ENCODE peak calls at places on chromosomes 2 and 18, in four cellular contexts. One of them, this sample, is unnamed.
A peak's percentile ranks its signal among the peaks of the same experiment; 100 is the strongest.

GRCh38 chr18:49243391-49243790 is 217.1 kb downstream of the DYM start:
- DNase-seq in HCT116: no peak
- DNase-seq in PC-3: no peak
- DNase-seq in GM23248: peak; percentile 18
- DNase-seq in this sample: no peak

GRCh38 chr2:84880645-84881521 is at the start of gene TRABD2A:
- DNase-seq in HCT116: no peak
- DNase-seq in PC-3: no peak
- DNase-seq in GM23248: peak; percentile 57
- DNase-seq in this sample: peak; percentile 67

GRCh38 chr2:166091439-166091838 is 36.4 kb downstream of the SCN1A start:
- DNase-seq in HCT116: no peak
- DNase-seq in PC-3: no peak
- DNase-seq in GM23248: no peak
- DNase-seq in this sample: no peak

GRCh38 chr2:129281761-129282160 is 697.7 kb upstream of the RAB6C start:
- DNase-seq in HCT116: no peak
- DNase-seq in PC-3: no peak
- DNase-seq in GM23248: no peak
- DNase-seq in this sample: no peak

GRCh38 chr2:8394131-8394530 is 287.7 kb upstream of the ID2 start:
- DNase-seq in HCT116: no peak
- DNase-seq in PC-3: no peak
- DNase-seq in GM23248: no peak
- DNase-seq in this sample: no peak

GRCh38 chr2:136098441-136098840 is 19.5 kb downstream of the CXCR4 start:
- DNase-seq in HCT116: no peak
- DNase-seq in PC-3: no peak
- DNase-seq in GM23248: no peak
- DNase-seq in this sample: no peak

GRCh38 chr2:139033300-139033699 is 253.1 kb upstream of the NXPH2 start:
- DNase-seq in HCT116: no peak
- DNase-seq in PC-3: peak; percentile 67
- DNase-seq in GM23248: peak; percentile 2
- DNase-seq in this sample: no peak

GRCh38 chr2:109352898-109353689 is 224.1 kb downstream of the SH3RF3 start:
- DNase-seq in HCT116: no peak
- DNase-seq in PC-3: no peak
- DNase-seq in GM23248: no peak
- DNase-seq in this sample: no peak

GRCh38 chr2:58702302-58702696 is 461.2 kb upstream of the FANCL start:
- DNase-seq in HCT116: no peak
- DNase-seq in PC-3: peak; percentile 79
- DNase-seq in GM23248: no peak
- DNase-seq in this sample: no peak

GRCh38 chr18:8548186-8548585 is 61.1 kb upstream of the RAB12 start:
- DNase-seq in HCT116: no peak
- DNase-seq in PC-3: peak; percentile 57
- DNase-seq in GM23248: peak; percentile 54
- DNase-seq in this sample: no peak

DNA sequence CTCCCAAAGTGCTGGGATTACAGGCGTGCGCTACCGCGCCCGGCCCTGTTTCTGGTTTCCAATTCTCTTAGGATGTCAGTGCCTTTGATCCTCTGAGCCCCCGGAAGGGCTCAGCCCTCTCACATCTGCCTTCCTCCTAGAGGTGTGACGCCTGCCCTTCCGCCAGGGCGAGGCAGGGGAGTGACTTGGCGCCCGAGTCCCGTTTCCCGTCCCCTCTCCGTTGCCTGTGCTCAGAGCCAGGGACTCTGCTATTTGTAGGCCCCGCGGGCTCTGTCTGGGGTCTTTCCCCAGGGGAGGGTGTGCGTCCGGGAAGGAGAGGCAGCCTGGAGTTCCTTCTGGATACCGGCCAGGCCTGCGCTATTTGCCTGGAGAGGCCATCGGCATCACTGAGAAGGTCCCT is 103.8 kb upstream of the TAF1B start:
- DNase-seq in HCT116: no peak
- DNase-seq in PC-3: no peak
- DNase-seq in GM23248: peak; percentile 64
- DNase-seq in this sample: no peak
- H3K4me3 ChIP-seq in HCT116: no peak overlapping the region
- H3K4me3 ChIP-seq in PC-3: no peak overlapping the region
- H3K4me3 ChIP-seq in GM23248: peak overlapping the region; percentile 47
- H3K4me3 ChIP-seq in this sample: no peak overlapping the region

DNA sequence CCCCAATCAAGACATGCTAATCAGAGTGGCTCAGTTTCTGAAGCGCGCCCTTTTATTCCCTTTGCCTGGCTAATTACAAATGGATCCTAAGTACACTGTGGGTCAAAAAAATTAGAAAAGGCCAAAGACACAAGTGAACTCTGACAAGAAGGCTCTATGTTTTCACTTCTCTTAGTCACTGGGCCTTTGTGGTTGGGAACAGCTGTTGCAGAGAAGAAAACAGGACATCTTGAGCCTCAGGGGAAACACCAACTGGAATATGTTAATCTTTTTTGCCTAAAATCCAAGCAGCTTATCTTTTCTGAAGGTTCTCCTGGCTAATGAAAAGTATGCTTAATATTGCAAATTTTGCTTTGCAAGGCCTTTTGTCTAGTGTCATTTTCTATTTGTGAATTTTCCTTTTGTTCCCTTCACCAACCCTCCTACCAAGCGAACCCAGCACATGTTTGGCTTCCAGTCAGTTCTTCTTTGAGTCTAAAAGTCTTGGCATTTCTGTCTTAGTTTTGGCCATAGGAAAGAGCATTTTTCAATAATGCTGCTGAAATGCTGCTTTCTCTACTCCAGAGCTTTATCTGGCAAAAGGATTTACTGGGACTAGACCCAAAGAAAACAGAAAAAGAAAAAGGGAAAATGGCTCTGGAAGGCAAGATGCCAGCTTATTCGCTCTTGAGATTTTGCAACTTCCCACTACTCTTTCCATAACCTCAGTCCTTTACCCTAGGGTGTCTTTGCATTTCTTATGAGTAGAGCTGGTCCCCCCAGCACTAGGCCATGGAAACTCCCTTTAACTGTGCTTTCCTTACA is 440.2 kb upstream of the ST6GAL2 start:
- DNase-seq in HCT116: no peak
- DNase-seq in PC-3: no peak
- DNase-seq in GM23248: peak; percentile 15
- DNase-seq in this sample: no peak
- TF ChIP-seq EZH2phosphoT487 in HCT116: no peak
- TF ChIP-seq EZH2phosphoT487 in PC-3: no peak
- TF ChIP-seq EZH2phosphoT487 in GM23248: no peak
- TF ChIP-seq EZH2phosphoT487 in this sample: no peak

GRCh38 chr2:44952143-44952805 is 10.8 kb downstream of the SIX3 start:
- DNase-seq in HCT116: peak; percentile 31
- DNase-seq in PC-3: peak; percentile 43
- DNase-seq in GM23248: peak; percentile 86
- DNase-seq in this sample: peak; percentile 94

GRCh38 chr2:44951714-44952113 is 10.2 kb downstream of the SIX3 start:
- DNase-seq in HCT116: no peak
- DNase-seq in PC-3: no peak
- DNase-seq in GM23248: peak; percentile 36
- DNase-seq in this sample: peak; percentile 44

GRCh38 chr2:44953686-44953976 is 12.1 kb downstream of the SIX3 start:
- DNase-seq in HCT116: no peak
- DNase-seq in PC-3: no peak
- DNase-seq in GM23248: no peak
- DNase-seq in this sample: no peak

GRCh38 chr2:44954306-44954901 is 12.9 kb downstream of the SIX3 start:
- DNase-seq in HCT116: no peak
- DNase-seq in PC-3: no peak
- DNase-seq in GM23248: no peak
- DNase-seq in this sample: no peak

DNA sequence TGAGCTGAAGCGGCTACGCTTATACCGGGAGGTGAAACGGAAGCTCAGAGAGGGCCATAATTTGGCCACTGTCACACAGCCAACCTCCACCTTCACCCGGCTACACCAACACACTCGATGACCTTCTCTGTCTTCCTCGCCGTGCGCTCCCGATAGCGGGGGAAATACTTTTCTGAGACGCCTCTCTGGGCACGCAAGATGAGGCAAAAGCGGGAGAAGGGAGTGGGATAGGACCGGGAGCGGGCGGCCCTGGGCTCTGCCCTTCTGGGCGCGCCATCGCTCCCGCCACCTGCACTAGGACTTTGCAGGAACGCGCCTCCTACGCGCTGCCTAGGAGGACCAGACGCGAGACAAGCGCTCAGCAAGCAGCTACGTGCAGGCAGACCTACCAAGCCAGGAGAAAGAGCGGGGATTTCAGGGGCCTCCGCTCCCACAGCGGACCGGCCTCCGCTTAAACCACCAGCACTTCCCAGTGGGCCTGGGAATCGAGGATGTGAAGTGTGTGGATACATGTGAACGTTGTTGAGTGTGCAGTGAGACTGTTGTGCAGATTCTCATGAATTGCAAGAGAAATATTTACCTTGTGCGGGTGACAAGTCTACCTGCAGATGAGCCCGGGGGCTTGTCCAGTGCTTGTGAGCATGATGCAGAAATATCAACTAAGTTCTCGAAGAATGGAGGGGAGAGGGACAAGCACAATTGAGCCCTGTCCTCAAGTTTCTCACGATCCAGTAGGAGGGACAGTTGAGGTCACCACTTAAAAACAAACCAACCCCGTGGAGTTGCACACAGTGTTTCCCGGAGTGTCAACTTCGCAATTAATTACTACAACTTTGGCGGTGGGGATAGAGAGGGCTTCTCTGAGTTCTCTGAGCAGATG is 11.5 kb downstream of the SIX3 start:
- DNase-seq in HCT116: no peak
- DNase-seq in PC-3: no peak
- DNase-seq in GM23248: peak; percentile 28
- DNase-seq in this sample: peak; percentile 76
- H2AFZ ChIP-seq in HCT116: no peak overlapping the region
- H2AFZ ChIP-seq in PC-3: no peak overlapping the region
- H2AFZ ChIP-seq in GM23248: peak overlapping the region; percentile 68
- H2AFZ ChIP-seq in this sample: no peak overlapping the region

GRCh38 chr2:143545059-143545458 is 415.8 kb downstream of the ARHGAP15 start:
- DNase-seq in HCT116: no peak
- DNase-seq in PC-3: no peak
- DNase-seq in GM23248: no peak
- DNase-seq in this sample: no peak

GRCh38 chr2:143545643-143546275 is 416.5 kb downstream of the ARHGAP15 start:
- DNase-seq in HCT116: no peak
- DNase-seq in PC-3: no peak
- DNase-seq in GM23248: peak; percentile 24
- DNase-seq in this sample: no peak
- H3K4me3 ChIP-seq in HCT116: no peak overlapping the region
- H3K4me3 ChIP-seq in PC-3: no peak overlapping the region
- H3K4me3 ChIP-seq in GM23248: peak overlapping the region; percentile 25
- H3K4me3 ChIP-seq in this sample: no peak overlapping the region

GRCh38 chr18:25075793-25076192 is 276.2 kb downstream of the ZNF521 start:
- DNase-seq in HCT116: no peak
- DNase-seq in PC-3: no peak
- DNase-seq in GM23248: peak; percentile 58
- DNase-seq in this sample: no peak

GRCh38 chr18:25076980-25077780 is 274.8 kb downstream of the ZNF521 start:
- DNase-seq in HCT116: no peak
- DNase-seq in PC-3: no peak
- DNase-seq in GM23248: no peak
- DNase-seq in this sample: peak; percentile 76

GRCh38 chr18:25077933-25078707 is 273.8 kb downstream of the ZNF521 start:
- DNase-seq in HCT116: no peak
- DNase-seq in PC-3: no peak
- DNase-seq in GM23248: no peak
- DNase-seq in this sample: peak; percentile 79

GRCh38 chr18:25072205-25072604 is 279.8 kb downstream of the ZNF521 start:
- DNase-seq in HCT116: no peak
- DNase-seq in PC-3: no peak
- DNase-seq in GM23248: no peak
- DNase-seq in this sample: no peak

DNA sequence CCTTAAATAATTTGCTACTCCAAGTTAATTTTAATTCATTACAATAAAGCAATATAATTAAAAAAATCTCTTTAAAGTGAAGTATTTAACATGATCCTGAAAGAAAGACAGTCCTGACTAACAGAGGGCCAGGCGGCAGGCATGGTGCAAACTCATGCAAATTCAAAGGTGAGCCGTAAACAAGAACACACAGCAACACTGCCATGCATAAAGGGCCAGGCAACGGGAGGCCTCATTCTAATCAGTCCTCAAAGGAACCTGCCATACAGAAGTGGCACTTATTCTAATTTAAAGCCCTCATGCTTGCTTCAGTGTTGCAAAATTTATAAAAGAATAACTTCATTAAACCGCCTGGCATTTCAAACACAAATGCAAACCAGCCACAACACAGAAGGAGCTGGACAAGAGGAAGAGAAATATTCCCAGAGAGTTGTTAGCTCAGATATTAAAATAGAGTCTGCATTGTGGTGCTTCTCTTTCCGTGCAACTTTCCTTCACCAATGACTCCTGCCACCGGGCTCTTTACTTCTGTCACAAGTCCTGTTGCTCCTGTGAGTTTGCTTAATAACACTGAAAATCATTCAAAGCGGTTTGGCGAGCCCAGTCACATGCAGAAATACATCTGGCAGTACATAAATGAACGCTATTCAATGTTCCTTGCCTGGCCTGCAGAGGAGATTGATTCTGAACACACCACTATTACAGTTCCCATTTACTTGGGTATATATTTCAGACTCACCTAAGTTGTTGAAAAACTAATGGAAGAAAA is 276.9 kb downstream of the ZNF521 start:
- DNase-seq in HCT116: no peak
- DNase-seq in PC-3: no peak
- DNase-seq in GM23248: no peak
- DNase-seq in this sample: peak; percentile 47
- TF ChIP-seq EZH2phosphoT487 in HCT116: no peak
- TF ChIP-seq EZH2phosphoT487 in PC-3: no peak
- TF ChIP-seq EZH2phosphoT487 in GM23248: no peak
- TF ChIP-seq EZH2phosphoT487 in this sample: no peak

DNA sequence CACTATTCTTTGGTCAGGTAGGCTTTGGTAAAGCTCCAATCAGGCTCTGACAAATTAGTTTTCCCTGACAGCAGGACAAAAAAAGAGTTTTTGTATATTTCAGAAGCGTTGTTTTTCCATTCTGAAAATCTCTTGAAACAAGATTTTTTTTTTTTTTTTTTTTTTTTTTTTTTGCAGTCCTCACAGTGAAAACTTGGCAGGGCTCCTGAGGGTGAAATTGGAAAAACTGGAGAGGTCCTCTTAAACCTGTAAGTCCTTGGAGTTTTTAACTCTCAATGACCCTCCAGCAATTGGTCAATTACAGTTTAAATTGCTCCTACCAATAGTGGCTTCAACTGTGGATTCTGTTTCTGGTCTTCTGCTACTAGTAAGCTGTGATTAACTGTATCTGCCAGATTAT is 244.5 kb upstream of the PKDCC start:
- DNase-seq in HCT116: no peak
- DNase-seq in PC-3: no peak
- DNase-seq in GM23248: no peak
- DNase-seq in this sample: no peak
- H2AFZ ChIP-seq in HCT116: no peak overlapping the region
- H2AFZ ChIP-seq in PC-3: no peak overlapping the region
- H2AFZ ChIP-seq in GM23248: no peak overlapping the region
- H2AFZ ChIP-seq in this sample: no peak overlapping the region

GRCh38 chr18:34153711-34154110 is 71.0 kb downstream of the NOL4 start:
- DNase-seq in HCT116: no peak
- DNase-seq in PC-3: peak; percentile 21
- DNase-seq in GM23248: peak; percentile 39
- DNase-seq in this sample: no peak
- H3K4me3 ChIP-seq in HCT116: no peak overlapping the region
- H3K4me3 ChIP-seq in PC-3: peak overlapping the region; percentile 60
- H3K4me3 ChIP-seq in GM23248: peak overlapping the region; percentile 64
- H3K4me3 ChIP-seq in this sample: no peak overlapping the region